ENCODE peak calls at places on chromosome 16, in nine cellular contexts. B is A549, G is GOT3, I is mesendoderm, E is NCI-H774, N is NCI-H1436 treated with DMSO at 0.1 percent for 48 hours, O is fibroblast of pulmonary artery, L is sigmoid colon, Q is choroid plexus epithelial cell. U is an unnamed sample.

GRCh38 chr16:67186550-67186950 is 2.8 kb upstream of the MATCAP1 start:
- DNase-seq in B (no peak), G (no peak), I (peak), E (no peak), N (no peak), O (no peak), L (no peak), Q (no peak), U (peak)

GRCh38 chr16:17970816-17971291 is 365.7 kb downstream of the NPIPA8 start:
- DNase-seq in B (no peak), G (no peak), I (peak), E (no peak), N (no peak), O (no peak), L (no peak), Q (no peak), U (peak)

GRCh38 chr16:10428433-10429168 is 42.7 kb downstream of the ATF7IP2 start:
- DNase-seq in B (no peak), G (no peak), I (peak), E (no peak), N (no peak), O (no peak), L (no peak), Q (no peak), U (no peak)

GRCh38 chr16:51157698-51158097 is 6.6 kb upstream of the SALL1 start:
- DNase-seq in B (no peak), G (no peak), I (no peak), E (no peak), N (no peak), O (no peak), L (no peak), Q (no peak), U (no peak)

GRCh38 chr16:10752843-10753523 is 9.3 kb downstream of the NUBP1 start:
- DNase-seq in B (no peak), G (no peak), I (no peak), E (no peak), N (no peak), O (no peak), L (no peak), Q (no peak), U (no peak)

GRCh38 chr16:27465483-27465879 is 63.5 kb downstream of the IL21R start:
- DNase-seq in B (no peak), G (no peak), I (no peak), E (no peak), N (no peak), O (no peak), L (no peak), Q (peak), U (no peak)

GRCh38 chr16:80569440-80570105 is 28.8 kb downstream of the DYNLRB2 start:
- DNase-seq in B (peak), G (no peak), I (no peak), E (no peak), N (no peak), O (peak), L (no peak), Q (peak), U (no peak)

GRCh38 chr16:50771366-50771765 is 29.5 kb downstream of the CYLD start:
- DNase-seq in B (no peak), G (no peak), I (no peak), E (no peak), N (no peak), O (peak), L (no peak), Q (peak), U (no peak)

GRCh38 chr16:57802635-57803412 is 533 bp upstream of the KIFC3 start:
- DNase-seq in B (peak), G (no peak), I (peak), E (no peak), N (no peak), O (peak), L (no peak), Q (peak), U (peak)

GRCh38 chr16:71734511-71734910 is 10.0 kb upstream of the PHLPP2 start:
- DNase-seq in B (no peak), G (no peak), I (no peak), E (no peak), N (no peak), O (no peak), L (no peak), Q (no peak), U (no peak)

GRCh38 chr16:16139061-16139460 is 84.2 kb downstream of the ABCC6 start:
- DNase-seq in B (no peak), G (no peak), I (no peak), E (no peak), N (no peak), O (no peak), L (no peak), Q (no peak), U (no peak)

GRCh38 chr16:12434567-12434966 is 369.1 kb downstream of the CPPED1 start:
- DNase-seq in B (no peak), G (no peak), I (no peak), E (no peak), N (no peak), O (no peak), L (no peak), Q (no peak), U (no peak)

GRCh38 chr16:24852281-24852721 is 6.5 kb downstream of the SLC5A11 start:
- DNase-seq in B (peak), G (no peak), I (no peak), E (no peak), N (no peak), O (peak), L (peak), Q (no peak), U (no peak)

GRCh38 chr16:3960049-3960809 is 79.7 kb upstream of the CREBBP start:
- DNase-seq in B (no peak), G (no peak), I (no peak), E (no peak), N (no peak), O (peak), L (no peak), Q (no peak), U (no peak)

GRCh38 chr16:21646721-21647561 is 5.5 kb downstream of the IGSF6 start:
- DNase-seq in B (no peak), G (no peak), I (no peak), E (no peak), N (no peak), O (no peak), L (no peak), Q (no peak), U (no peak)

GRCh38 chr16:48831081-48831722 is 221.2 kb upstream of the N4BP1 start:
- DNase-seq in B (peak), G (no peak), I (peak), E (no peak), N (no peak), O (no peak), L (no peak), Q (no peak), U (peak)

GRCh38 chr16:57627184-57627871 is 1.1 kb upstream of the ADGRG1 start:
- DNase-seq in B (peak), G (no peak), I (peak), E (no peak), N (no peak), O (peak), L (no peak), Q (peak), U (peak)

GRCh38 chr16:21301168-21301894 is 23.2 kb upstream of the CRYM start:
- DNase-seq in B (peak), G (peak), I (peak), E (peak), N (peak), O (peak), L (peak), Q (peak), U (peak)

GRCh38 chr16:88853336-88853941 is 3.3 kb downstream of the GALNS start:
- DNase-seq in B (no peak), G (no peak), I (no peak), E (no peak), N (no peak), O (no peak), L (no peak), Q (peak), U (no peak)

GRCh38 chr16:30010817-30011504 is at the start of gene DOC2A:
- DNase-seq in B (no peak), G (no peak), I (peak), E (no peak), N (no peak), O (no peak), L (no peak), Q (no peak), U (peak)

GRCh38 chr16:30394603-30395154 is 541 bp upstream of the ZNF48 start:
- DNase-seq in B (no peak), G (no peak), I (peak), E (no peak), N (no peak), O (peak), L (no peak), Q (peak), U (peak)

GRCh38 chr16:72995151-72995881 is 52.6 kb downstream of the ZFHX3 start:
- DNase-seq in B (peak), G (no peak), I (peak), E (no peak), N (no peak), O (no peak), L (no peak), Q (no peak), U (peak)

GRCh38 chr16:78990309-78990701 is 610.2 kb downstream of the MAF start:
- DNase-seq in B (no peak), G (no peak), I (no peak), E (no peak), N (no peak), O (no peak), L (no peak), Q (no peak), U (no peak)

GRCh38 chr16:87464691-87465300 is 28.0 kb downstream of the ZCCHC14 start:
- DNase-seq in B (no peak), G (peak), I (no peak), E (no peak), N (no peak), O (peak), L (peak), Q (peak), U (no peak)

GRCh38 chr16:82730901-82731300 is 104.1 kb downstream of the CDH13 start:
- DNase-seq in B (no peak), G (no peak), I (no peak), E (no peak), N (no peak), O (no peak), L (no peak), Q (no peak), U (no peak)

GRCh38 chr16:4936181-4936990 is 562 bp downstream of the PPL start:
- DNase-seq in B (peak), G (no peak), I (peak), E (peak), N (no peak), O (no peak), L (peak), Q (no peak), U (peak)

GRCh38 chr16:526181-527014 is 1.1 kb upstream of the CAPN15 start:
- DNase-seq in B (no peak), G (no peak), I (peak), E (no peak), N (no peak), O (peak), L (peak), Q (peak), U (peak)

GRCh38 chr16:56929639-56930038 is 2.3 kb upstream of the HERPUD1 start:
- DNase-seq in B (no peak), G (no peak), I (no peak), E (no peak), N (no peak), O (no peak), L (peak), Q (no peak), U (no peak)

GRCh38 chr16:9134739-9135138 is 43.3 kb downstream of the HAPSTR1 start:
- DNase-seq in B (peak), G (no peak), I (peak), E (no peak), N (no peak), O (peak), L (peak), Q (peak), U (peak)

U was measured in GM23338.